ENCODE peak calls at places on chromosomes 7 and 10, in seven cellular contexts. T is stomach, X is tibial nerve, D is heart left ventricle, L is A673, I is OCI-LY7, E is fibroblast of lung. S is an unnamed sample. For H3K4me1, the result is how much of the 10 kb centered on the place peaks cover.

GRCh38 chr7:157669768-157670345 is 333.1 kb downstream of the DNAJB6 start:
- DNase-seq in I (peak), D (no peak), L (no peak), T (no peak), X (no peak), E (peak), S (no peak)

GRCh38 chr7:156380261-156380660 is 260.3 kb upstream of the RNF32 start:
- DNase-seq in D (no peak), T (peak), X (no peak), L (no peak), I (no peak), E (no peak), S (no peak)

GRCh38 chr7:141585592-141586510 is 34.6 kb downstream of the AGK start:
- DNase-seq in D (no peak), X (no peak), E (peak), I (no peak), T (no peak), L (peak), S (no peak)

GRCh38 chr10:72322280-72323058 is 32.2 kb downstream of the DNAJB12 start:
- DNase-seq in I (no peak), X (no peak), T (no peak), E (peak), L (no peak), D (no peak), S (no peak)

GRCh38 chr7:158664406-158664805 is 40.2 kb downstream of the NCAPG2 start:
- DNase-seq in L (no peak), T (no peak), I (no peak), E (no peak), D (no peak), X (no peak), S (peak)

GRCh38 chr7:135512135-135512887 is 2.4 kb upstream of the CNOT4 start:
- DNase-seq in L (peak), I (peak), X (no peak), T (no peak), E (peak), D (no peak), S (peak)

GRCh38 chr7:43702974-43703373 is 26.3 kb downstream of the COA1 start:
- DNase-seq in D (no peak), T (no peak), L (no peak), I (no peak), X (no peak), E (no peak), S (no peak)

GRCh38 chr7:30995541-30995940 is 31.8 kb downstream of the GHRHR start:
- DNase-seq in D (no peak), T (no peak), L (no peak), X (no peak), E (peak), I (no peak), S (no peak)

GRCh38 chr7:151078233-151079040 is 2.2 kb downstream of the FASTK start:
- DNase-seq in D (no peak), T (no peak), E (no peak), X (no peak), I (no peak), L (peak), S (peak)

GRCh38 chr10:100894589-100895294 is 18.0 kb upstream of the SLF2 start:
- DNase-seq in T (no peak), D (no peak), X (no peak), E (no peak), I (no peak), L (no peak), S (no peak)

GRCh38 chr7:38744746-38745145 is 113.6 kb upstream of the AMPH start:
- DNase-seq in D (no peak), I (no peak), X (no peak), E (peak), T (no peak), L (no peak), S (no peak)

GRCh38 chr7:138825049-138825721 is 27.2 kb upstream of the ATP6V0A4 start:
- DNase-seq in E (no peak), L (no peak), X (no peak), I (no peak), T (no peak), D (no peak), S (no peak)

GRCh38 chr10:112634096-112634830 is 187.2 kb downstream of the VTI1A start:
- DNase-seq in E (peak), D (no peak), T (no peak), X (no peak), I (no peak), L (peak), S (no peak)

DNA sequence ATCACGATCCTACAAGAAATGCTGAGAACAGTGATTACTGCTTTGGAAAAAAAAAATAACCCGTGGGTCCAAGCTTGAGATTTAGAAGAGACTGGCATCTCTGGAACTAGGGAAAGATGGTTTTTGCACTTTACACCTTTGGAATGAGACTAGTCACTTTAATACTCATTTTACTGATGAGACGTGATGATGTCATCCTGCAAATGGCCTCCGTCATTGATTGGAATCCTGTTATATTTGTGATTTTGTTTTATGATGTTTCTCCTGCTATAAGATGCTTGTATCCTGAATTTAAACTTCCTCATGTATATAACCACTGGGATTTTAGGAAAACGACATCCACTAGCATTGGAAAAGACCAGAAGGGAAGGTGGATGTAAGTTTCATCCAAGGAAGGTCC is 361.3 kb upstream of the AOAH start:
- DNase-seq in X (no peak), T (no peak), E (no peak), I (no peak), L (no peak), D (no peak), S (no peak)
- TF ChIP-seq CTCF in X (no peak), T (no peak), E (no peak), I (no peak), L (no peak), D (no peak), S (no peak)

DNA sequence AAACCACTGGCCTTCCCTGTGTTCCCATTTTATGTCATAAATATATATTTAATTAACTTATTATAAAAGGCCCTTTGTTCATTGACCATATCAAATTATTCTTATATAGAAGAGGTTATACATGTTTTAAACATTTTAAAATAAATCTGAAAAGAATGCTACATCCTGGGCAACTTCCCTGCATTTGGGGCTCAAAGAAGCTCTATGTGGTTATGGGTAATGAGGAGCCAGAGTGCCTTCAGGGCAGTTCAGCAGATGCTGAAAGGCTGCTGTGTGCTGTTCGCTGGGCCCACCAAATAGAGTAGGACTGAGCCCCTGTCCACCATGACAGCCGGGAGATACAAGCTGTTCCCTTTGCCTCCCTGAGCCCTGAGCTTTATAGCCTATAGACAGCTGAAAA is 35.9 kb downstream of the HTRA1 start:
- DNase-seq in T (no peak), I (no peak), L (no peak), D (no peak), E (no peak), X (no peak), S (no peak)
- H3K4me1 ChIP-seq in T (half or more), I (under half), L (under half), D (under half), E (under half), X (under half), S (under half)

GRCh38 chr10:116613486-116613885 is 7.3 kb upstream of the PNLIPRP2 start:
- DNase-seq in I (no peak), T (no peak), X (no peak), E (no peak), D (no peak), L (no peak), S (no peak)

GRCh38 chr10:116612107-116612506 is 8.6 kb upstream of the PNLIPRP2 start:
- DNase-seq in T (no peak), X (no peak), D (no peak), E (no peak), L (no peak), I (no peak), S (no peak)

GRCh38 chr10:116611153-116611545 is 9.6 kb upstream of the PNLIPRP2 start:
- DNase-seq in L (no peak), T (no peak), X (no peak), I (no peak), E (no peak), D (no peak), S (no peak)

GRCh38 chr10:116608683-116609594 is 11.8 kb upstream of the PNLIPRP2 start:
- DNase-seq in X (no peak), I (no peak), T (no peak), E (no peak), L (no peak), D (no peak), S (no peak)

GRCh38 chr10:116610443-116611152 is 10.2 kb upstream of the PNLIPRP2 start:
- DNase-seq in E (no peak), I (no peak), X (no peak), T (no peak), L (no peak), D (no peak), S (no peak)
- H3K4me3 ChIP-seq in E (no peak), I (no peak), X (no peak), T (no peak), L (no peak), D (no peak), S (no peak)

DNA sequence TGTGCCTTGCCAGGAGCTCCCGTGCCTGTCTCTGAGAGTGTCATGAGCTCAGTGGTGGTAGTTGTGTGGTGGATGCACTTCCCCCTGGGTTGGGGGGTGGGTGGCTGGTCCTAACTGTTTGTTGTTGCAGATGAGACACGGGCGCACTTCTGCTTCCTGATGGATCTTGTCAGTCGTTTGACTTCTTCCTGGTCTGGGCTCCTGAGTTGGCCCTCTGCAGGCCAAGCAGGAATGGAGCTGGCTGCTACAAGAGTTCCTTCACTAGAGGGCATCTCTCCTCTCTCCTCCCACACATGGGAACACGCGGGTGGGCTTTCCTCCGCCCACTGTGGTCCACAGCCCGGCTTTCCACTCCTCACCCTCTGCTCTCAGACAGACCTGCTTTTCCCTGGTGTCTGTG is 82.0 kb downstream of the BMS1 start:
- DNase-seq in D (no peak), E (no peak), I (peak), T (no peak), L (no peak), X (no peak), S (peak)
- TF ChIP-seq CTCF in D (no peak), E (peak), I (peak), T (no peak), L (peak), X (no peak), S (peak)

DNA sequence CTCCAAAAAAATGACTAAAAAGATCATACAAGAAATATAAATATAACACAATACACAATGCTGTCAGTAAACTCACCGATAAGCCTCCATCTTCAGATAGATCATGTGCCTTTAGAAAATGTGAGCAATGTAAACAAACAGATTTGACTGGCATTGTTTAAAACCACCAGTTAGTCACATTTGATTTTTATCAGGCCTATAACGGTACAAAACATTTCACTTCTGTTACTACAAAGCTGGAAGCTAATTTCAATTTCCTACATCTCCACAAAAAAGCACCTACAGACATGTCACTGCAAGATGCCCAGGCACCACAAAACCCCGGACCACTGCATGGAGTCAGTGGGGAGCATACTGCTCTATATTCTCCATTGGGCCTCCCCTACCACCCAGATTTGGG is 18.9 kb downstream of the SGMS1 start:
- DNase-seq in X (no peak), E (peak), T (no peak), L (no peak), I (no peak), D (no peak), S (no peak)
- H3K4me1 ChIP-seq in X (under half), E (under half), T (half or more), L (under half), I (half or more), D (under half), S (under half)

DNA sequence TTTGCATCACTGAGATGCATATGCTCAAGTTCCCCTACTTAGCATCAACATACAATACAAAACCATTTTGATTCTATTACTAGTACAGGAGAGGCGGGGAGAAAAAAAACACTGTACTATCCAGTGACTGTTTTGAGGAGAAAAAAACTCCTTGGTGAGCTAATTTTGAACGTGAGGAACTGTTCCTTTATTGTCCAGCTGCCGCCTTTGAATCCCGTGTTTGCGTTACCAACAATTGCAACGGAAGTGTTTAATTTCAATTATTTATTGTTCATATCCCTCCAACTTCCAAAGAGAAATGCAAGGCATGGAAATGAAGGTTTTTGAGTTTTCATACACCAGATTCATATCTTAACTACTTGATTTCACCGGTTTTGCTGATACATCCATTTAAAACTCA is 66.4 kb upstream of the ARHGAP21 start:
- DNase-seq in I (no peak), T (no peak), E (no peak), D (no peak), X (no peak), L (no peak), S (no peak)
- H3K4me3 ChIP-seq in I (no peak), T (no peak), E (no peak), D (no peak), X (no peak), L (no peak), S (no peak)